ENCODE peak calls at places on chromosomes 4 and X, in ten cellular contexts. One of them, this sample, is unnamed.

GRCh38 chr4:119048446-119048845 is 87.2 kb upstream of the MYOZ2 start:
- DNase-seq in astrocyte of the cerebellum: no peak
- DNase-seq in neural crest cell: no peak
- DNase-seq in mucosa of descending colon: no peak
- DNase-seq in cardiac fibroblast: no peak
- DNase-seq in endothelial cell of umbilical vein: no peak
- DNase-seq in colonic mucosa: no peak
- DNase-seq in NB4: no peak
- DNase-seq in cardiac muscle cell: no peak
- DNase-seq in right atrium auricular region: no peak
- DNase-seq in this sample: no peak

GRCh38 chr4:53055716-53056413 is 193.7 kb downstream of the RASL11B start:
- DNase-seq in astrocyte of the cerebellum: no peak
- DNase-seq in neural crest cell: no peak
- DNase-seq in mucosa of descending colon: no peak
- DNase-seq in cardiac fibroblast: no peak
- DNase-seq in endothelial cell of umbilical vein: peak; percentile 50
- DNase-seq in colonic mucosa: no peak
- DNase-seq in NB4: no peak
- DNase-seq in cardiac muscle cell: no peak
- DNase-seq in right atrium auricular region: no peak
- DNase-seq in this sample: no peak

GRCh38 chrX:119692241-119693031 is 532 bp downstream of the SEPTIN6 start:
- DNase-seq in astrocyte of the cerebellum: no peak
- DNase-seq in neural crest cell: peak; percentile 14
- DNase-seq in mucosa of descending colon: peak; percentile 64
- DNase-seq in cardiac fibroblast: peak; percentile 53
- DNase-seq in endothelial cell of umbilical vein: peak; percentile 27
- DNase-seq in colonic mucosa: peak; percentile 58
- DNase-seq in NB4: peak; percentile 73
- DNase-seq in cardiac muscle cell: peak; percentile 54
- DNase-seq in right atrium auricular region: peak; percentile 72
- DNase-seq in this sample: no peak

GRCh38 chrX:100424012-100424411 is 13.9 kb upstream of the PCDH19 start:
- DNase-seq in astrocyte of the cerebellum: no peak
- DNase-seq in neural crest cell: no peak
- DNase-seq in mucosa of descending colon: no peak
- DNase-seq in cardiac fibroblast: no peak
- DNase-seq in endothelial cell of umbilical vein: peak; percentile 32
- DNase-seq in colonic mucosa: no peak
- DNase-seq in NB4: peak; percentile 1
- DNase-seq in cardiac muscle cell: no peak
- DNase-seq in right atrium auricular region: no peak
- DNase-seq in this sample: no peak

GRCh38 chrX:5100004-5100403 is 1128.7 kb downstream of the NLGN4X start:
- DNase-seq in astrocyte of the cerebellum: no peak
- DNase-seq in neural crest cell: no peak
- DNase-seq in mucosa of descending colon: no peak
- DNase-seq in cardiac fibroblast: no peak
- DNase-seq in endothelial cell of umbilical vein: no peak
- DNase-seq in colonic mucosa: no peak
- DNase-seq in NB4: no peak
- DNase-seq in cardiac muscle cell: no peak
- DNase-seq in right atrium auricular region: no peak
- DNase-seq in this sample: no peak

GRCh38 chrX:29478336-29479069 is 736.9 kb upstream of the MAGEB2 start:
- DNase-seq in astrocyte of the cerebellum: no peak
- DNase-seq in neural crest cell: peak; percentile 23
- DNase-seq in mucosa of descending colon: no peak
- DNase-seq in cardiac fibroblast: peak; percentile 50
- DNase-seq in endothelial cell of umbilical vein: peak; percentile 24
- DNase-seq in colonic mucosa: peak; percentile 29
- DNase-seq in NB4: peak; percentile 37
- DNase-seq in cardiac muscle cell: peak; percentile 55
- DNase-seq in right atrium auricular region: no peak
- DNase-seq in this sample: no peak

GRCh38 chrX:135346975-135347374 is 37.7 kb downstream of the ETDC start:
- DNase-seq in astrocyte of the cerebellum: no peak
- DNase-seq in neural crest cell: no peak
- DNase-seq in mucosa of descending colon: no peak
- DNase-seq in cardiac fibroblast: no peak
- DNase-seq in endothelial cell of umbilical vein: no peak
- DNase-seq in colonic mucosa: no peak
- DNase-seq in NB4: no peak
- DNase-seq in cardiac muscle cell: peak; percentile 69
- DNase-seq in right atrium auricular region: no peak
- DNase-seq in this sample: no peak

GRCh38 chr4:4394644-4395043 is 7.7 kb downstream of the NSG1 start:
- DNase-seq in astrocyte of the cerebellum: no peak
- DNase-seq in neural crest cell: no peak
- DNase-seq in mucosa of descending colon: no peak
- DNase-seq in cardiac fibroblast: peak; percentile 58
- DNase-seq in endothelial cell of umbilical vein: no peak
- DNase-seq in colonic mucosa: no peak
- DNase-seq in NB4: no peak
- DNase-seq in cardiac muscle cell: peak; percentile 83
- DNase-seq in right atrium auricular region: no peak
- DNase-seq in this sample: no peak

GRCh38 chrX:44105228-44105913 is 132.2 kb upstream of the NDP start:
- DNase-seq in astrocyte of the cerebellum: no peak
- DNase-seq in neural crest cell: no peak
- DNase-seq in mucosa of descending colon: no peak
- DNase-seq in cardiac fibroblast: no peak
- DNase-seq in endothelial cell of umbilical vein: no peak
- DNase-seq in colonic mucosa: no peak
- DNase-seq in NB4: no peak
- DNase-seq in cardiac muscle cell: no peak
- DNase-seq in right atrium auricular region: no peak
- DNase-seq in this sample: no peak

GRCh38 chrX:12843061-12843667 is 23.7 kb upstream of the TLR7 start:
- DNase-seq in astrocyte of the cerebellum: no peak
- DNase-seq in neural crest cell: no peak
- DNase-seq in mucosa of descending colon: no peak
- DNase-seq in cardiac fibroblast: no peak
- DNase-seq in endothelial cell of umbilical vein: no peak
- DNase-seq in colonic mucosa: no peak
- DNase-seq in NB4: no peak
- DNase-seq in cardiac muscle cell: no peak
- DNase-seq in right atrium auricular region: no peak
- DNase-seq in this sample: no peak

GRCh38 chr4:56768772-56769171 is 52.7 kb downstream of the SPINK2 start:
- DNase-seq in astrocyte of the cerebellum: no peak
- DNase-seq in neural crest cell: no peak
- DNase-seq in mucosa of descending colon: no peak
- DNase-seq in cardiac fibroblast: no peak
- DNase-seq in endothelial cell of umbilical vein: no peak
- DNase-seq in colonic mucosa: peak; percentile 45
- DNase-seq in NB4: no peak
- DNase-seq in cardiac muscle cell: no peak
- DNase-seq in right atrium auricular region: no peak
- DNase-seq in this sample: no peak

GRCh38 chr4:128782076-128782715 is 27.3 kb upstream of the JADE1 start:
- DNase-seq in astrocyte of the cerebellum: no peak
- DNase-seq in neural crest cell: no peak
- DNase-seq in mucosa of descending colon: peak; percentile 67
- DNase-seq in cardiac fibroblast: peak; percentile 10
- DNase-seq in endothelial cell of umbilical vein: no peak
- DNase-seq in colonic mucosa: peak; percentile 32
- DNase-seq in NB4: peak; percentile 40
- DNase-seq in cardiac muscle cell: no peak
- DNase-seq in right atrium auricular region: no peak
- DNase-seq in this sample: no peak
- TF ChIP-seq CTCF in astrocyte of the cerebellum: no peak
- TF ChIP-seq CTCF in neural crest cell: no peak
- TF ChIP-seq CTCF in mucosa of descending colon: no peak
- TF ChIP-seq CTCF in cardiac fibroblast: no peak
- TF ChIP-seq CTCF in endothelial cell of umbilical vein: no peak
- TF ChIP-seq CTCF in colonic mucosa: peak; percentile 27
- TF ChIP-seq CTCF in NB4: peak; percentile 10
- TF ChIP-seq CTCF in cardiac muscle cell: no peak
- TF ChIP-seq CTCF in right atrium auricular region: peak; percentile 58
- TF ChIP-seq CTCF in this sample: peak; percentile 22

DNA sequence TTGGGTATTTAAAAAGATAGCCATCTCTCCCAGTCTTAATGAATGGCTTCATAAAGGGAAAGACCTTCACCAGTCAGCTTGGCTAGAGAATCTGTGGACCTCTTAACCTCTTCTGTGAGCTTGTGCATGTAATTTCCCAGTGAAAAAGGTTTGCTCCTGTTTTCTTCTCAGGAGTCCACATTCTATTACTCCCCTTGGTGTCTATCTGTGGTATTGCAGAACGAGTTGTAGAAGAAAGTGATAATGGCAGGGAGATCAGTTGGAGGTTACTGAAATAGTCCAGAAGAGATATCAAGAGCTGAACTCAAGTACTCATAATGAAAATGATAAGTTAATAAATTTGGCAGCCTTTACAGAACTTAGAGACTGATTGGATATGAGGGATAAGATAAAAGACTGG is 16.5 kb upstream of the VAMP7 start:
- DNase-seq in astrocyte of the cerebellum: no peak
- DNase-seq in neural crest cell: no peak
- DNase-seq in mucosa of descending colon: no peak
- DNase-seq in cardiac fibroblast: peak; percentile 16
- DNase-seq in endothelial cell of umbilical vein: no peak
- DNase-seq in colonic mucosa: no peak
- DNase-seq in NB4: peak; percentile 21
- DNase-seq in cardiac muscle cell: peak; percentile 6
- DNase-seq in right atrium auricular region: no peak
- DNase-seq in this sample: no peak
- TF ChIP-seq CTCF in astrocyte of the cerebellum: no peak
- TF ChIP-seq CTCF in neural crest cell: peak; percentile 35
- TF ChIP-seq CTCF in mucosa of descending colon: no peak
- TF ChIP-seq CTCF in cardiac fibroblast: peak; percentile 13
- TF ChIP-seq CTCF in endothelial cell of umbilical vein: no peak
- TF ChIP-seq CTCF in colonic mucosa: no peak
- TF ChIP-seq CTCF in NB4: peak; percentile 6
- TF ChIP-seq CTCF in cardiac muscle cell: peak; percentile 3
- TF ChIP-seq CTCF in right atrium auricular region: no peak
- TF ChIP-seq CTCF in this sample: no peak

DNA sequence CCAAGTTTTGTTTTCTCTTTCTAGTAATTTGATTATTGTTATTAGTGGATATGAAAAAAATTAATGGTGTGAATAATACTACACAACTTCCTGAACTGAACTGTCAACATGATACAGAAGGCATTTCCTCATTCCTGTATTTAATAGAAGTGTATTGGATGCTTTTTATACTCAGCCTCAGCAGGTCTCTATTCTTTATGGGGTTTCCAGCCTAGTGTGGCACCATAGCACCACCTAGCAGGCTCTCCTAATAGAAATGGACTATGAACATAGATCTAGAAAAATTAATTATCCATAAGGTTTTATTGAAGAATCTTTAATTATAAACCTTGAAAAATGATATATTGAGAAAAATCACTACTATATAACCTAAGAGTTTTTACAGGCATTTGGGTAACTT is 52.4 kb downstream of the GLRB start:
- DNase-seq in astrocyte of the cerebellum: peak; percentile 29
- DNase-seq in neural crest cell: no peak
- DNase-seq in mucosa of descending colon: no peak
- DNase-seq in cardiac fibroblast: peak; percentile 71
- DNase-seq in endothelial cell of umbilical vein: peak; percentile 74
- DNase-seq in colonic mucosa: no peak
- DNase-seq in NB4: no peak
- DNase-seq in cardiac muscle cell: peak; percentile 66
- DNase-seq in right atrium auricular region: no peak
- DNase-seq in this sample: no peak
- TF ChIP-seq CTCF in astrocyte of the cerebellum: peak; percentile 61
- TF ChIP-seq CTCF in neural crest cell: no peak
- TF ChIP-seq CTCF in mucosa of descending colon: no peak
- TF ChIP-seq CTCF in cardiac fibroblast: peak; percentile 58
- TF ChIP-seq CTCF in endothelial cell of umbilical vein: peak; percentile 20
- TF ChIP-seq CTCF in colonic mucosa: no peak
- TF ChIP-seq CTCF in NB4: no peak
- TF ChIP-seq CTCF in cardiac muscle cell: peak; percentile 64
- TF ChIP-seq CTCF in right atrium auricular region: peak; percentile 54
- TF ChIP-seq CTCF in this sample: no peak

GRCh38 chr4:70734971-70735370 is 13.2 kb downstream of the RUFY3 start:
- DNase-seq in astrocyte of the cerebellum: no peak
- DNase-seq in neural crest cell: no peak
- DNase-seq in mucosa of descending colon: no peak
- DNase-seq in cardiac fibroblast: no peak
- DNase-seq in endothelial cell of umbilical vein: no peak
- DNase-seq in colonic mucosa: no peak
- DNase-seq in NB4: peak; percentile 31
- DNase-seq in cardiac muscle cell: no peak
- DNase-seq in right atrium auricular region: no peak
- DNase-seq in this sample: no peak
- TF ChIP-seq CTCF in astrocyte of the cerebellum: no peak
- TF ChIP-seq CTCF in neural crest cell: no peak
- TF ChIP-seq CTCF in mucosa of descending colon: no peak
- TF ChIP-seq CTCF in cardiac fibroblast: no peak
- TF ChIP-seq CTCF in endothelial cell of umbilical vein: no peak
- TF ChIP-seq CTCF in colonic mucosa: no peak
- TF ChIP-seq CTCF in NB4: no peak
- TF ChIP-seq CTCF in cardiac muscle cell: no peak
- TF ChIP-seq CTCF in right atrium auricular region: no peak
- TF ChIP-seq CTCF in this sample: no peak